ENCODE peak calls at places on chromosome 17, in ten cellular contexts. One of them, this sample, is unnamed.
A peak's percentile ranks its signal among the peaks of the same experiment; 100 is the strongest.

GRCh38 chr17:51371732-51372151 is 111.4 kb downstream of the UTP18 start:
- DNase-seq in CD8-positive, alpha-beta memory T cell: peak; percentile 41
- DNase-seq in sigmoid colon: no peak
- DNase-seq in lower leg skin: no peak
- DNase-seq in activated CD4-positive, alpha-beta T cell treated with anti-CD3 and anti-CD28 coated beads for 24 hours: no peak
- DNase-seq in NCI-H1092: peak; percentile 62
- DNase-seq in stimulated activated effector memory CD8-positive, alpha-beta T cell treated with anti-CD3 and anti-CD28 coated beads, Interleukin-12 subunit alpha, Interleukin-12 subunit beta, amount 100 ng/mL, for 72 hours: no peak
- DNase-seq in H54: peak; percentile 64
- DNase-seq in esophagus muscularis mucosa: no peak
- DNase-seq in fibroblast of the aortic adventitia: peak; percentile 27
- DNase-seq in this sample: no peak

GRCh38 chr17:27340990-27341595 is 47.2 kb downstream of the WSB1 start:
- DNase-seq in fibroblast of the aortic adventitia: no peak
- DNase-seq in esophagus muscularis mucosa: no peak
- DNase-seq in CD8-positive, alpha-beta memory T cell: no peak
- DNase-seq in H54: no peak
- DNase-seq in NCI-H1092: no peak
- DNase-seq in sigmoid colon: no peak
- DNase-seq in activated CD4-positive, alpha-beta T cell treated with anti-CD3 and anti-CD28 coated beads for 24 hours: no peak
- DNase-seq in stimulated activated effector memory CD8-positive, alpha-beta T cell treated with anti-CD3 and anti-CD28 coated beads, Interleukin-12 subunit alpha, Interleukin-12 subunit beta, amount 100 ng/mL, for 72 hours: no peak
- DNase-seq in lower leg skin: no peak
- DNase-seq in this sample: no peak

GRCh38 chr17:67487506-67487905 is 110.4 kb downstream of the PITPNC1 start:
- DNase-seq in NCI-H1092: no peak
- DNase-seq in fibroblast of the aortic adventitia: peak; percentile 66
- DNase-seq in CD8-positive, alpha-beta memory T cell: no peak
- DNase-seq in esophagus muscularis mucosa: no peak
- DNase-seq in stimulated activated effector memory CD8-positive, alpha-beta T cell treated with anti-CD3 and anti-CD28 coated beads, Interleukin-12 subunit alpha, Interleukin-12 subunit beta, amount 100 ng/mL, for 72 hours: no peak
- DNase-seq in lower leg skin: peak; percentile 75
- DNase-seq in sigmoid colon: no peak
- DNase-seq in activated CD4-positive, alpha-beta T cell treated with anti-CD3 and anti-CD28 coated beads for 24 hours: no peak
- DNase-seq in H54: no peak
- DNase-seq in this sample: no peak

GRCh38 chr17:4340914-4341615 is 25.4 kb downstream of the UBE2G1 start:
- DNase-seq in fibroblast of the aortic adventitia: peak; percentile 42
- DNase-seq in CD8-positive, alpha-beta memory T cell: no peak
- DNase-seq in activated CD4-positive, alpha-beta T cell treated with anti-CD3 and anti-CD28 coated beads for 24 hours: no peak
- DNase-seq in esophagus muscularis mucosa: no peak
- DNase-seq in stimulated activated effector memory CD8-positive, alpha-beta T cell treated with anti-CD3 and anti-CD28 coated beads, Interleukin-12 subunit alpha, Interleukin-12 subunit beta, amount 100 ng/mL, for 72 hours: no peak
- DNase-seq in sigmoid colon: no peak
- DNase-seq in NCI-H1092: no peak
- DNase-seq in lower leg skin: no peak
- DNase-seq in H54: no peak
- DNase-seq in this sample: no peak

GRCh38 chr17:30379303-30380105 is 777 bp downstream of the CPD start:
- DNase-seq in sigmoid colon: peak; percentile 70
- DNase-seq in esophagus muscularis mucosa: no peak
- DNase-seq in activated CD4-positive, alpha-beta T cell treated with anti-CD3 and anti-CD28 coated beads for 24 hours: no peak
- DNase-seq in CD8-positive, alpha-beta memory T cell: peak; percentile 10
- DNase-seq in lower leg skin: peak; percentile 87
- DNase-seq in fibroblast of the aortic adventitia: no peak
- DNase-seq in NCI-H1092: no peak
- DNase-seq in H54: peak; percentile 12
- DNase-seq in stimulated activated effector memory CD8-positive, alpha-beta T cell treated with anti-CD3 and anti-CD28 coated beads, Interleukin-12 subunit alpha, Interleukin-12 subunit beta, amount 100 ng/mL, for 72 hours: peak; percentile 15
- DNase-seq in this sample: no peak

GRCh38 chr17:17576772-17577234 is 14.7 kb downstream of the PEMT start:
- DNase-seq in esophagus muscularis mucosa: no peak
- DNase-seq in H54: no peak
- DNase-seq in NCI-H1092: no peak
- DNase-seq in CD8-positive, alpha-beta memory T cell: no peak
- DNase-seq in stimulated activated effector memory CD8-positive, alpha-beta T cell treated with anti-CD3 and anti-CD28 coated beads, Interleukin-12 subunit alpha, Interleukin-12 subunit beta, amount 100 ng/mL, for 72 hours: no peak
- DNase-seq in activated CD4-positive, alpha-beta T cell treated with anti-CD3 and anti-CD28 coated beads for 24 hours: no peak
- DNase-seq in sigmoid colon: no peak
- DNase-seq in fibroblast of the aortic adventitia: no peak
- DNase-seq in lower leg skin: no peak
- DNase-seq in this sample: no peak

GRCh38 chr17:1312261-1312870 is 32.9 kb downstream of the TRARG1 start:
- DNase-seq in CD8-positive, alpha-beta memory T cell: no peak
- DNase-seq in sigmoid colon: no peak
- DNase-seq in fibroblast of the aortic adventitia: no peak
- DNase-seq in H54: no peak
- DNase-seq in lower leg skin: no peak
- DNase-seq in esophagus muscularis mucosa: no peak
- DNase-seq in stimulated activated effector memory CD8-positive, alpha-beta T cell treated with anti-CD3 and anti-CD28 coated beads, Interleukin-12 subunit alpha, Interleukin-12 subunit beta, amount 100 ng/mL, for 72 hours: no peak
- DNase-seq in activated CD4-positive, alpha-beta T cell treated with anti-CD3 and anti-CD28 coated beads for 24 hours: no peak
- DNase-seq in NCI-H1092: no peak
- DNase-seq in this sample: no peak

GRCh38 chr17:57915532-57915931 is 39.7 kb downstream of the CUEDC1 start:
- DNase-seq in stimulated activated effector memory CD8-positive, alpha-beta T cell treated with anti-CD3 and anti-CD28 coated beads, Interleukin-12 subunit alpha, Interleukin-12 subunit beta, amount 100 ng/mL, for 72 hours: no peak
- DNase-seq in sigmoid colon: no peak
- DNase-seq in esophagus muscularis mucosa: no peak
- DNase-seq in activated CD4-positive, alpha-beta T cell treated with anti-CD3 and anti-CD28 coated beads for 24 hours: no peak
- DNase-seq in NCI-H1092: no peak
- DNase-seq in H54: no peak
- DNase-seq in CD8-positive, alpha-beta memory T cell: no peak
- DNase-seq in fibroblast of the aortic adventitia: peak; percentile 27
- DNase-seq in lower leg skin: no peak
- DNase-seq in this sample: no peak

GRCh38 chr17:82726427-82726826 is 9.0 kb upstream of the FN3K start:
- DNase-seq in esophagus muscularis mucosa: no peak
- DNase-seq in stimulated activated effector memory CD8-positive, alpha-beta T cell treated with anti-CD3 and anti-CD28 coated beads, Interleukin-12 subunit alpha, Interleukin-12 subunit beta, amount 100 ng/mL, for 72 hours: no peak
- DNase-seq in NCI-H1092: no peak
- DNase-seq in H54: no peak
- DNase-seq in CD8-positive, alpha-beta memory T cell: no peak
- DNase-seq in activated CD4-positive, alpha-beta T cell treated with anti-CD3 and anti-CD28 coated beads for 24 hours: no peak
- DNase-seq in lower leg skin: no peak
- DNase-seq in fibroblast of the aortic adventitia: no peak
- DNase-seq in sigmoid colon: no peak
- DNase-seq in this sample: no peak

GRCh38 chr17:38875477-38876080 is 5.7 kb downstream of the LASP1 start:
- DNase-seq in H54: no peak
- DNase-seq in esophagus muscularis mucosa: no peak
- DNase-seq in NCI-H1092: no peak
- DNase-seq in CD8-positive, alpha-beta memory T cell: no peak
- DNase-seq in lower leg skin: no peak
- DNase-seq in fibroblast of the aortic adventitia: no peak
- DNase-seq in stimulated activated effector memory CD8-positive, alpha-beta T cell treated with anti-CD3 and anti-CD28 coated beads, Interleukin-12 subunit alpha, Interleukin-12 subunit beta, amount 100 ng/mL, for 72 hours: no peak
- DNase-seq in activated CD4-positive, alpha-beta T cell treated with anti-CD3 and anti-CD28 coated beads for 24 hours: no peak
- DNase-seq in sigmoid colon: no peak
- DNase-seq in this sample: no peak

GRCh38 chr17:62895650-62896301 is 70.3 kb upstream of the TANC2 start:
- DNase-seq in fibroblast of the aortic adventitia: no peak
- DNase-seq in H54: no peak
- DNase-seq in esophagus muscularis mucosa: no peak
- DNase-seq in NCI-H1092: no peak
- DNase-seq in CD8-positive, alpha-beta memory T cell: no peak
- DNase-seq in lower leg skin: no peak
- DNase-seq in sigmoid colon: no peak
- DNase-seq in stimulated activated effector memory CD8-positive, alpha-beta T cell treated with anti-CD3 and anti-CD28 coated beads, Interleukin-12 subunit alpha, Interleukin-12 subunit beta, amount 100 ng/mL, for 72 hours: no peak
- DNase-seq in activated CD4-positive, alpha-beta T cell treated with anti-CD3 and anti-CD28 coated beads for 24 hours: no peak
- DNase-seq in this sample: no peak

GRCh38 chr17:7719661-7720060 is 2.1 kb downstream of the DNAH2 start:
- DNase-seq in lower leg skin: no peak
- DNase-seq in CD8-positive, alpha-beta memory T cell: no peak
- DNase-seq in stimulated activated effector memory CD8-positive, alpha-beta T cell treated with anti-CD3 and anti-CD28 coated beads, Interleukin-12 subunit alpha, Interleukin-12 subunit beta, amount 100 ng/mL, for 72 hours: no peak
- DNase-seq in sigmoid colon: no peak
- DNase-seq in activated CD4-positive, alpha-beta T cell treated with anti-CD3 and anti-CD28 coated beads for 24 hours: no peak
- DNase-seq in fibroblast of the aortic adventitia: no peak
- DNase-seq in esophagus muscularis mucosa: no peak
- DNase-seq in H54: no peak
- DNase-seq in NCI-H1092: no peak
- DNase-seq in this sample: no peak

GRCh38 chr17:17605747-17606083 is 14.2 kb upstream of the PEMT start:
- DNase-seq in stimulated activated effector memory CD8-positive, alpha-beta T cell treated with anti-CD3 and anti-CD28 coated beads, Interleukin-12 subunit alpha, Interleukin-12 subunit beta, amount 100 ng/mL, for 72 hours: no peak
- DNase-seq in esophagus muscularis mucosa: no peak
- DNase-seq in lower leg skin: no peak
- DNase-seq in sigmoid colon: no peak
- DNase-seq in H54: no peak
- DNase-seq in activated CD4-positive, alpha-beta T cell treated with anti-CD3 and anti-CD28 coated beads for 24 hours: no peak
- DNase-seq in fibroblast of the aortic adventitia: peak; percentile 19
- DNase-seq in NCI-H1092: no peak
- DNase-seq in CD8-positive, alpha-beta memory T cell: no peak
- DNase-seq in this sample: no peak